ENCODE peak calls at places on chromosome 13, in six cellular contexts. Y, M, U, P, V and J are unnamed samples.

GRCh38 chr13:94825507-94825906 is 113.2 kb upstream of the SOX21 start:
- DNase-seq in Y (no peak), M (peak), U (no peak), P (no peak), V (peak), J (peak)

GRCh38 chr13:73292127-73292526 is 233.3 kb downstream of the KLF5 start:
- DNase-seq in Y (no peak), M (no peak), U (no peak), P (no peak), V (no peak), J (no peak)

GRCh38 chr13:37701972-37702371 is 103.4 kb upstream of the POSTN start:
- DNase-seq in Y (no peak), M (no peak), U (no peak), P (no peak), V (no peak), J (peak)

GRCh38 chr13:94433055-94433947 is 46.2 kb downstream of the DCT start:
- DNase-seq in Y (no peak), M (peak), U (peak), P (no peak), V (no peak), J (peak)

GRCh38 chr13:83829800-83830199 is 52.5 kb downstream of the SLITRK1 start:
- DNase-seq in Y (no peak), M (no peak), U (no peak), P (no peak), V (no peak), J (no peak)

GRCh38 chr13:102758842-102759241 is 14.7 kb downstream of the TEX30 start:
- DNase-seq in Y (no peak), M (no peak), U (no peak), P (no peak), V (no peak), J (no peak)

GRCh38 chr13:99120751-99121150 is 79.9 kb upstream of the UBAC2 start:
- DNase-seq in Y (no peak), M (no peak), U (no peak), P (no peak), V (no peak), J (no peak)

GRCh38 chr13:36297600-36298338 is at the start of gene CCDC169:
- DNase-seq in Y (peak), M (peak), U (peak), P (peak), V (peak), J (peak)

GRCh38 chr13:45500492-45501174 is 35.9 kb downstream of the COG3 start:
- DNase-seq in Y (no peak), M (no peak), U (no peak), P (no peak), V (no peak), J (peak)

GRCh38 chr13:35712907-35713685 is 236.6 kb upstream of the MAB21L1 start:
- DNase-seq in Y (no peak), M (peak), U (no peak), P (no peak), V (no peak), J (peak)

GRCh38 chr13:47890146-47890814 is 110.8 kb downstream of the SUCLA2 start:
- DNase-seq in Y (no peak), M (no peak), U (no peak), P (no peak), V (no peak), J (peak)

GRCh38 chr13:46577656-46578589 is 25.0 kb downstream of the LRCH1 start:
- DNase-seq in Y (no peak), M (no peak), U (no peak), P (no peak), V (no peak), J (no peak)

DNA sequence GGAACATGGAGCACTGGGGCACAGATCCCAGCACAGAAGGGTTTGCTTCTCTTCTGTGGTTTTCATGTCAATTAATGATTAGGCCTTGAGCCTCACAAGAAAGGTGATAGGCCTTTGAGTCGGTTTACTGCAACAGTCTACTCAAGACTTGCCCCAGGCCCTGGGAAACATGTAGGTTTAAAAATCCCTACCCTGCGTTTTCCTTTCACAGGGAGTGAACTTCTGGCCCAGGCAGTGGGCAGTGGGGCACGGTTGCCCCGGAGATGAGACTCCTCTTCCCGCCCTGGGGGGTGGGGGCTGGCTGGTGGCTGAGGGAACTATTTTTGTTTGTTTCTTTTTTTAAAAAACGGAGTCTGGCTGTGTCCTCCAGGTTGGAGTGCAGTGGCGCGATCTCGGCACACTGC is 597 bp upstream of the SPATA13 start:
- DNase-seq in Y (no peak), M (peak), U (no peak), P (peak), V (no peak), J (no peak)
- H3K4me3 ChIP-seq in Y (peak), M (peak), U (peak), P (peak), V (peak), J (peak)

DNA sequence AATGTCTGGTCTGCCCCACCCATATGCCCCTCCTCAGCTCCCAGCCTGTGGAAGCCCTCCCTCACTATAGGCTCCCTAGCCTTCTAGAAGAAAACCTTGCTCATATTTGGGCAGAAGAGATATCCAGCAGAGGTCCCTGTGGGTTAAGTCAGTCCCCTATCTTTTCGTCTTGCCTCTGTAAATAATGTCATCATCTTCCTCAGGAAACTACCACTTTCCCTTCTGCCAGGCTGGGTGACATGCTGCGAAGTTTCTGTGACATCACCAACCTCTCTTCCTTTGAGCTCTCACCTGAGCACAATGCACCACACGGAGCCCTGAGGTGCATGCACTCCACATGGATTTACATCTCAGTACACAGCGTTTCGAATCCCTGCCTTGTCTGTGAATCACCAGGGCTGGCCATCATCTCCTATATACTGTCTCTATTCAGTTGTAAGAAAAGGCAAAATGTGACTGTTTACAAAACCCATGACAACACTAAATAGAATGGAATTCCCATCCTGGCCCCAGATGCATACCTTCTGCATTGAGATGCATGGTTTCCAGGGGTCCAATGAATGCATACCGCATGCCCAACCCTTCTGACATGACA is 112.8 kb downstream of the CRYL1 start:
- DNase-seq in Y (no peak), M (peak), U (no peak), P (no peak), V (no peak), J (peak)
- TF ChIP-seq CTCF in Y (no peak), M (no peak), U (no peak), P (no peak), V (no peak), J (no peak)

GRCh38 chr13:76696370-76696769 is 189.8 kb downstream of the KCTD12 start:
- DNase-seq in Y (no peak), M (no peak), U (no peak), P (no peak), V (no peak), J (peak)

GRCh38 chr13:76693086-76693485 is 193.1 kb downstream of the KCTD12 start:
- DNase-seq in Y (no peak), M (no peak), U (no peak), P (no peak), V (no peak), J (no peak)

GRCh38 chr13:76692326-76692725 is 193.9 kb downstream of the KCTD12 start:
- DNase-seq in Y (no peak), M (no peak), U (no peak), P (no peak), V (no peak), J (no peak)

GRCh38 chr13:76697277-76697676 is 188.9 kb downstream of the KCTD12 start:
- DNase-seq in Y (no peak), M (no peak), U (no peak), P (no peak), V (no peak), J (no peak)
- H3K4me3 ChIP-seq in Y (no peak), M (no peak), U (no peak), P (no peak), V (no peak), J (no peak)

DNA sequence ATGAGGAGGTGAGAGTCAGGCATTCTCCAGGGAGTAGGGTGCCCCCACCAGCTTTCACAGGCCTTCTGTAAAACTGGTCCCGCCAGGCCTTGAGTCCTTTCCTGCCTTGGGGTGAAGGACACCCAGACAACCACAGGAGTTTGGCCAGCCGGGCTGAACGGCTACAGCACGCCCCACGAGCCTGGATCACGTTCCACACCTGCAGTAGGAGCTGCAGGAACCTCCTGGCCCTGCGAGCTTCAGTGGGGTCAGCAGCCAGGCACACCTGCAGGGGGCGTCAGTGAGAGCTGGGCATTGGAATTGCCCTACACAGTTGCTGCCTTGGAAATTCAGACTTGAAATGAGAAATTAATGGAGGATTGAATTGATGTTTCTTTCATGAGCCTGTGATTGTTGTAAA is 45.7 kb downstream of the COL4A2 start:
- DNase-seq in Y (no peak), M (peak), U (no peak), P (no peak), V (no peak), J (no peak)
- TF ChIP-seq CTCF in Y (no peak), M (peak), U (peak), P (no peak), V (no peak), J (no peak)

GRCh38 chr13:40973409-40973808 is 45.7 kb downstream of the ELF1 start:
- DNase-seq in Y (no peak), M (no peak), U (no peak), P (no peak), V (no peak), J (no peak)
- H3K4me3 ChIP-seq in Y (no peak), M (no peak), U (peak), P (no peak), V (no peak), J (no peak)

GRCh38 chr13:60370343-60370742 is 26.7 kb upstream of the TDRD3 start:
- DNase-seq in Y (no peak), M (no peak), U (peak), P (no peak), V (no peak), J (no peak)

GRCh38 chr13:60363288-60363687 is 33.7 kb upstream of the TDRD3 start:
- DNase-seq in Y (no peak), M (no peak), U (no peak), P (no peak), V (no peak), J (no peak)

GRCh38 chr13:60372141-60372540 is 24.9 kb upstream of the TDRD3 start:
- DNase-seq in Y (no peak), M (no peak), U (no peak), P (no peak), V (no peak), J (no peak)

GRCh38 chr13:60369242-60369641 is 27.8 kb upstream of the TDRD3 start:
- DNase-seq in Y (no peak), M (no peak), U (no peak), P (no peak), V (no peak), J (peak)
- TF ChIP-seq CTCF in Y (peak), M (peak), U (no peak), P (peak), V (peak), J (peak)